ENCODE peak calls at places on chromosomes 6 and 20, in five cellular contexts. One of them, this sample, is unnamed.

GRCh38 chr6:148521158-148521557 is 178.5 kb downstream of the SASH1 start:
- DNase-seq in heart left ventricle: no peak
- DNase-seq in ascending aorta: no peak
- DNase-seq in mammary epithelial cell: no peak
- DNase-seq in sigmoid colon: no peak
- DNase-seq in this sample: no peak

GRCh38 chr20:62595491-62595890 is 46.8 kb upstream of the SLCO4A1 start:
- DNase-seq in heart left ventricle: peak
- DNase-seq in ascending aorta: no peak
- DNase-seq in mammary epithelial cell: peak
- DNase-seq in sigmoid colon: no peak
- DNase-seq in this sample: no peak

GRCh38 chr6:41153992-41154625 is at the start of gene TREML1:
- DNase-seq in heart left ventricle: no peak
- DNase-seq in ascending aorta: no peak
- DNase-seq in mammary epithelial cell: peak
- DNase-seq in sigmoid colon: no peak
- DNase-seq in this sample: no peak

GRCh38 chr6:126228001-126228791 is 111.7 kb upstream of the CENPW start:
- DNase-seq in heart left ventricle: no peak
- DNase-seq in ascending aorta: no peak
- DNase-seq in mammary epithelial cell: no peak
- DNase-seq in sigmoid colon: no peak
- DNase-seq in this sample: no peak

GRCh38 chr6:5205877-5206840 is 54.6 kb downstream of the LYRM4 start:
- DNase-seq in heart left ventricle: peak
- DNase-seq in ascending aorta: no peak
- DNase-seq in mammary epithelial cell: peak
- DNase-seq in sigmoid colon: peak
- DNase-seq in this sample: no peak

GRCh38 chr6:28335040-28335563 is 846 bp downstream of the ZSCAN31 start:
- DNase-seq in heart left ventricle: no peak
- DNase-seq in ascending aorta: peak
- DNase-seq in mammary epithelial cell: no peak
- DNase-seq in sigmoid colon: no peak
- DNase-seq in this sample: no peak

GRCh38 chr6:39361657-39362486 is 39.4 kb upstream of the KCNK16 start:
- DNase-seq in heart left ventricle: peak
- DNase-seq in ascending aorta: no peak
- DNase-seq in mammary epithelial cell: peak
- DNase-seq in sigmoid colon: peak
- DNase-seq in this sample: no peak

GRCh38 chr6:105282801-105283585 is 103.2 kb upstream of the POPDC3 start:
- DNase-seq in heart left ventricle: no peak
- DNase-seq in ascending aorta: no peak
- DNase-seq in mammary epithelial cell: no peak
- DNase-seq in sigmoid colon: no peak
- DNase-seq in this sample: no peak

GRCh38 chr6:97437087-97437486 is 154.1 kb upstream of the MMS22L start:
- DNase-seq in heart left ventricle: no peak
- DNase-seq in ascending aorta: no peak
- DNase-seq in mammary epithelial cell: peak
- DNase-seq in sigmoid colon: no peak
- DNase-seq in this sample: no peak

GRCh38 chr6:70299456-70299855 is 3.4 kb downstream of the COL9A1 start:
- DNase-seq in heart left ventricle: no peak
- DNase-seq in ascending aorta: no peak
- DNase-seq in mammary epithelial cell: peak
- DNase-seq in sigmoid colon: no peak
- DNase-seq in this sample: no peak

GRCh38 chr6:84466521-84466920 is 239.1 kb upstream of the CEP162 start:
- DNase-seq in heart left ventricle: no peak
- DNase-seq in ascending aorta: no peak
- DNase-seq in mammary epithelial cell: peak
- DNase-seq in sigmoid colon: no peak
- DNase-seq in this sample: peak

GRCh38 chr6:166488081-166488685 is 98.3 kb downstream of the RAMACL start:
- DNase-seq in heart left ventricle: peak
- DNase-seq in ascending aorta: peak
- DNase-seq in mammary epithelial cell: no peak
- DNase-seq in sigmoid colon: peak
- DNase-seq in this sample: no peak

GRCh38 chr6:157761331-157761921 is 61.6 kb upstream of the SNX9 start:
- DNase-seq in heart left ventricle: no peak
- DNase-seq in ascending aorta: no peak
- DNase-seq in mammary epithelial cell: peak
- DNase-seq in sigmoid colon: no peak
- DNase-seq in this sample: no peak

GRCh38 chr20:17622086-17622850 is 52.4 kb downstream of the DSTN start:
- DNase-seq in heart left ventricle: no peak
- DNase-seq in ascending aorta: no peak
- DNase-seq in mammary epithelial cell: no peak
- DNase-seq in sigmoid colon: peak
- DNase-seq in this sample: no peak
- H3K27ac ChIP-seq in heart left ventricle: no peak
- H3K27ac ChIP-seq in ascending aorta: no peak
- H3K27ac ChIP-seq in mammary epithelial cell: no peak
- H3K27ac ChIP-seq in sigmoid colon: no peak
- H3K27ac ChIP-seq in this sample: no peak

DNA sequence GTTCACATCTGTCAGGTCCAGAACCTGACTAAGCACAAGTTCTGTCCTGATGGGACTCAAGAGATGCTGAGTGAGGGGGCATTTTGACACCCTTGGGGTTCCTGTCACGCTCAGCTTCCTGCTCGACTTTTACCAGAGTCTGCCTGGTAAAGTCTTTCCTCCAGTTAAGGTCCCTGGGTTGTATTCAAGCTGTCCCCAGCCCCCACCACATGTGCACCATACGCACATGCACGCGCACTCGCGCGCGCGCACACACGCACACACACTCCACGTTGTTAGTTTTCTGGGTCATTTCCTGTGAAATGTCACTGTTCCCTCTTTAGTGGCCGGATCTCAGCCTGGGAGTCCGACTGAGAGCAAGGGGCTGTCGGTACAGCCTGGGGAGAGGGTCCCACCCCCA is 166.1 kb downstream of the GMPR start:
- DNase-seq in heart left ventricle: no peak
- DNase-seq in ascending aorta: no peak
- DNase-seq in mammary epithelial cell: no peak
- DNase-seq in sigmoid colon: no peak
- DNase-seq in this sample: no peak
- H3K27ac ChIP-seq in heart left ventricle: no peak
- H3K27ac ChIP-seq in ascending aorta: peak
- H3K27ac ChIP-seq in mammary epithelial cell: no peak
- H3K27ac ChIP-seq in sigmoid colon: no peak
- H3K27ac ChIP-seq in this sample: no peak

DNA sequence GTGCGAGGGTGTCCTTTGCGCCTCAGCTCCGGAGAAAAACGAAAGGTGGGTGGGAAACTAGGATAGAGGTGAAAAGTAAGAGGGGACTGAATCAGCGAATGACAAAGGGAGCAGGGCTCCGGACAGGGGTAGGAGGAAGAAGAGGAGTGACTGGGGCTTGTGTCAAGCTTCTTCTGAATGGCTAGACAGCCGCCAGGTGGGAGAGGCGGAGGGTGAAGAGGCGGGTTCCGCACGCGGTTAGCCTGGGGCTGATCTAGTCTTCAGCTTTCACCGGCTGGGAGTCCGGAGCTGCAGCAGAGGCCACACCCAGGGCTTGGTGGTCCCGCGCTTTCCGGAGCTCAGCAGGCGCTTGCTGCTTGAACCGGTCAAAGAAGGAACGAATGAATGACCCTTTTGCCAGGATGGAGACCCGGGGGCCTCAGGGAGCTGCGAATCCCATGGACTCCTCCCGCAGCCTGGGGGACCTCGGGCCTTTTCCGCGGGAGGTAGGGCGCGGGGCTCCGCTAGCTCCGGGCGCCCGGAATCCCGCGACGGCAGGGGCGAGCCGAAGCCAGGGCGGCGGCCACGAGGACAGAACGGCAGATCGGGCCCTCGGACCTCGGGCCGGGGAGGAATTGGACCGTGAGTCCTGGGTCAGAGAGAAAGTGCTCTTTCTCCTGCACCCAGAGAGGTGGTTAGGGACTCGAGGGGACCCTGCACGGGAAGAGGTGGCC is at the start of gene C6orf141:
- DNase-seq in heart left ventricle: no peak
- DNase-seq in ascending aorta: no peak
- DNase-seq in mammary epithelial cell: peak
- DNase-seq in sigmoid colon: no peak
- DNase-seq in this sample: peak
- H3K27ac ChIP-seq in heart left ventricle: no peak
- H3K27ac ChIP-seq in ascending aorta: no peak
- H3K27ac ChIP-seq in mammary epithelial cell: peak
- H3K27ac ChIP-seq in sigmoid colon: no peak
- H3K27ac ChIP-seq in this sample: peak

GRCh38 chr6:53205778-53206177 is 57.1 kb upstream of the GCM1 start:
- DNase-seq in heart left ventricle: no peak
- DNase-seq in ascending aorta: no peak
- DNase-seq in mammary epithelial cell: no peak
- DNase-seq in sigmoid colon: no peak
- DNase-seq in this sample: no peak
- H3K27ac ChIP-seq in heart left ventricle: no peak
- H3K27ac ChIP-seq in ascending aorta: no peak
- H3K27ac ChIP-seq in mammary epithelial cell: no peak
- H3K27ac ChIP-seq in sigmoid colon: no peak
- H3K27ac ChIP-seq in this sample: no peak

DNA sequence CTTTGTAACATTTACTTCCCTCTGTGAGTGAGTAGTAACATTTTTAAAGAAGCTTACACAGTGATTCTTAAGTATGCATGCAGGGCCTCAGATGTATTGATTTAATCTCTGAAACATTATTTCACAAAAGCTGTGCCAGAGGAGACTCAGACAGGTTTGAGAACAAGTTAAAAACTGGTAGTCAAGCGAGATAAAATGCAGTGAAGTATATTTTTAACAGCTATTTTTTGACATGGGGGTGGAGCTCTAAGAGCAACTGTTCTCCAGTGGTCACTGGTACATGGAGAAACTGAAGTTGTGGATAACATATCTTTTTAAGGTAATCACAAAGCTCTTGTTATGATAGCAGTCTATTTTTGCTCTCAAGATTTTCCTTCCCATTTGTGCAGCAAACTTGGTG is 20.4 kb downstream of the DSTN start:
- DNase-seq in heart left ventricle: no peak
- DNase-seq in ascending aorta: no peak
- DNase-seq in mammary epithelial cell: no peak
- DNase-seq in sigmoid colon: no peak
- DNase-seq in this sample: no peak
- H3K27ac ChIP-seq in heart left ventricle: peak
- H3K27ac ChIP-seq in ascending aorta: peak
- H3K27ac ChIP-seq in mammary epithelial cell: no peak
- H3K27ac ChIP-seq in sigmoid colon: peak
- H3K27ac ChIP-seq in this sample: no peak

DNA sequence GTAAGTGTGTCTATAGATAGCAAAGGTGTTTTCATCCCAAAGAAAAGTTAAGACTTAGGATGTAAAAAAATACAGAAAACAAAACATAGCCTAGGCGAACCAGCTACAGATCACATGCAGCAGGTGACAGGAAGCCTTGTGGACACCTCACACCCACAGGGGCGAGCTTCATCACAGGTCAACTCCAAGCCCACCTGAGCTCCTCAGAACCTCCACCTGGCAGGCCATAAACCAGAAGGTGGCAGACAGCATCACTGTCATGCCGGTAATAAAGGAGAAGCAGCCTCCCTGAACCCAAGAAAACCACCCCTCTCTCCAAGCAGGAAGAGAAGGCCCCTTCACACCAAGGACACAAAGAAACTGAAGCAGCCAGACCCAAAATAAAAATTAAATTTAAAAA is 1.0 kb downstream of the RALGAPA2 start:
- DNase-seq in heart left ventricle: no peak
- DNase-seq in ascending aorta: no peak
- DNase-seq in mammary epithelial cell: peak
- DNase-seq in sigmoid colon: no peak
- DNase-seq in this sample: no peak
- H3K27ac ChIP-seq in heart left ventricle: peak
- H3K27ac ChIP-seq in ascending aorta: peak
- H3K27ac ChIP-seq in mammary epithelial cell: no peak
- H3K27ac ChIP-seq in sigmoid colon: peak
- H3K27ac ChIP-seq in this sample: peak

GRCh38 chr6:118530942-118531341 is 17.2 kb upstream of the PLN start:
- DNase-seq in heart left ventricle: no peak
- DNase-seq in ascending aorta: no peak
- DNase-seq in mammary epithelial cell: no peak
- DNase-seq in sigmoid colon: no peak
- DNase-seq in this sample: no peak
- H3K27ac ChIP-seq in heart left ventricle: no peak
- H3K27ac ChIP-seq in ascending aorta: no peak
- H3K27ac ChIP-seq in mammary epithelial cell: no peak
- H3K27ac ChIP-seq in sigmoid colon: no peak
- H3K27ac ChIP-seq in this sample: no peak